ENCODE peak calls at places on chromosomes 1 and 21, in five cellular contexts. Z, U, I, T and E are unnamed samples. For H3K36me3, the result is how much of the 10 kb centered on the place peaks cover.

GRCh38 chr1:242467556-242468145 is 56.8 kb downstream of the PLD5 start:
- DNase-seq in I (peak), U (peak), T (peak), Z (no peak), E (no peak)

GRCh38 chr1:54506594-54506993 is 41.4 kb upstream of the ACOT11 start:
- DNase-seq in U (no peak), T (no peak), Z (no peak), I (no peak), E (no peak)

GRCh38 chr1:162726539-162726938 is 64.0 kb upstream of the HSD17B7 start:
- DNase-seq in U (no peak), Z (no peak), I (no peak), T (no peak), E (no peak)

GRCh38 chr1:39995973-39996393 is 41.0 kb downstream of the MFSD2A start:
- DNase-seq in Z (no peak), T (no peak), U (no peak), I (peak), E (no peak)

GRCh38 chr21:46562472-46562871 is 42.4 kb downstream of the S100B start:
- DNase-seq in T (no peak), I (no peak), U (no peak), Z (no peak), E (peak)

GRCh38 chr1:31300193-31300592 is 3.4 kb downstream of the ZCCHC17 start:
- DNase-seq in I (no peak), Z (no peak), U (no peak), T (no peak), E (no peak)

GRCh38 chr1:235093013-235093618 is 35.5 kb downstream of the TOMM20 start:
- DNase-seq in U (peak), Z (no peak), T (peak), I (peak), E (no peak)

GRCh38 chr1:234957330-234958065 is 171.1 kb downstream of the TOMM20 start:
- DNase-seq in Z (no peak), U (no peak), T (peak), I (peak), E (no peak)

GRCh38 chr1:86382878-86383277 is 13.2 kb downstream of the ODF2L start:
- DNase-seq in T (no peak), Z (no peak), I (no peak), U (no peak), E (no peak)

GRCh38 chr1:172630868-172631267 is 28.0 kb upstream of the FASLG start:
- DNase-seq in I (no peak), Z (no peak), U (no peak), T (no peak), E (no peak)

GRCh38 chr1:215360021-215360420 is 207.1 kb upstream of the KCTD3 start:
- DNase-seq in T (no peak), U (no peak), I (no peak), Z (no peak), E (no peak)

GRCh38 chr1:51515982-51516638 is 3.0 kb downstream of the EPS15 start:
- DNase-seq in T (no peak), I (no peak), U (no peak), Z (no peak), E (no peak)
- H3K4me3 ChIP-seq in T (no peak), I (no peak), U (peak), Z (no peak), E (peak)

GRCh38 chr1:113963281-113963906 is 15.9 kb upstream of the OLFML3 start:
- DNase-seq in U (no peak), I (no peak), Z (no peak), T (no peak), E (no peak)

DNA sequence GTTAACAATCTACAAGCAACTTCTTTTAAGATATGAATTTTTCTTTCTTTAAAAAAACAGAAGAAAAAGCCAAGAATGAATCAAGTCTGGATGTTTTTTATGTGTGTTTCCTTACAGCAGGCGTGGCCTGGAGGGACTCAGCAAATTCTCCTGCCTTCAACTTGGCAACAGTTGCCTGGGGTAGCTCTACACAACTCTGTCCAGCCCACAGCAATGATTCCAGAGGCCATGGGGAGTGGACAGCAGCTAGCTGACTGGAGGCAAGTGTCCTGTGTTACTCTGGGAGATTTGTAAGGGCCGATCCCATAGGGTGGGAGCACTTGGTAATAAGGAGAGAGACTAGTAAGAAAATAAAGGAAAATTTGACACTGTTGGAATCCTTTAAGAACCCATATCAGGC is 13.3 kb upstream of the OLFML3 start:
- DNase-seq in U (peak), T (no peak), I (no peak), Z (no peak), E (no peak)
- H3K36me3 ChIP-seq in U (under half), T (under half), I (under half), Z (half or more), E (half or more)

GRCh38 chr1:19504796-19505693 is 19.7 kb upstream of the CAPZB start:
- DNase-seq in Z (no peak), T (no peak), I (no peak), U (no peak), E (no peak)
- H3K4me3 ChIP-seq in Z (no peak), T (no peak), I (no peak), U (no peak), E (no peak)

GRCh38 chr1:200849430-200849829 is 23.4 kb upstream of the GPR25 start:
- DNase-seq in Z (no peak), U (no peak), T (no peak), I (no peak), E (no peak)
- H3K36me3 ChIP-seq in Z (under half), U (under half), T (under half), I (under half), E (half or more)

GRCh38 chr1:16978589-16979474 is 1.6 kb downstream of the MFAP2 start:
- DNase-seq in Z (no peak), U (peak), T (peak), I (no peak), E (no peak)
- H3K4me3 ChIP-seq in Z (no peak), U (no peak), T (peak), I (peak), E (peak)

DNA sequence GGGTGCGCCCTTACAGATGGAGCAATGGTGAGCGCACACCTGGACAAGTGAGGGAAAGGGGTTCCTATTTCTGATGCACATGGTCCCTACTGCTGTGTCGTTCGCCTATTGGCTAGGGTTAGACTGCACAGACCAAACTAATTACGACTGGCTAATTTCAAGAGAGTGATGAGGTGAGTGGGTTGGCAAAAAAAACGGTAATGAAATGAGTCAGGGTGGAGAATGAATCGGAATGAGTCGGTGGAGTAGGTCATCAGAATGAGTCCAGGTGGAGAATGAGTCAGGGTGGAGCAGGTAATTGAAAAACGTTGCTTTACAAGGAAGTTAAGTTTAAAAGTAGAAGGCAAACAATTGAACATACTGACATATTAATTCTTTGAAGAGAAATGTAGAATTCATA is 79.8 kb downstream of the WDR4 start:
- DNase-seq in Z (no peak), I (peak), U (no peak), T (no peak), E (no peak)
- H3K36me3 ChIP-seq in Z (under half), I (under half), U (under half), T (under half), E (under half)

GRCh38 chr1:53063744-53064515 is 1.9 kb downstream of the PODN start:
- DNase-seq in I (no peak), T (peak), Z (no peak), U (no peak), E (peak)

GRCh38 chr1:53061859-53062714 is at the start of gene PODN:
- DNase-seq in U (peak), T (peak), Z (no peak), I (peak), E (peak)

GRCh38 chr1:53061123-53061858 is 722 bp upstream of the PODN start:
- DNase-seq in U (peak), Z (no peak), T (no peak), I (peak), E (peak)

GRCh38 chr1:53060580-53060979 is 1.4 kb upstream of the PODN start:
- DNase-seq in I (peak), U (peak), Z (no peak), T (no peak), E (no peak)

GRCh38 chr1:53062731-53063591 is 948 bp downstream of the PODN start:
- DNase-seq in T (peak), Z (no peak), U (peak), I (peak), E (peak)
- H3K4me3 ChIP-seq in T (peak), Z (peak), U (peak), I (peak), E (peak)